ENCODE peak calls at places on chromosomes 16 and 17, in eight cellular contexts. K, S, E, H, N, Z, I and P are unnamed samples.

GRCh38 chr17:79658811-79659207 is 48.0 kb upstream of the RBFOX3 start:
- DNase-seq in S (no peak), Z (no peak), K (no peak), H (peak; percentile 76), E (no peak), I (no peak), N (peak; percentile 50), P (peak; percentile 41)

GRCh38 chr16:15757630-15758251 is 99.1 kb downstream of the MYH11 start:
- DNase-seq in K (no peak), I (peak; percentile 55), E (no peak), H (no peak), N (no peak), S (no peak), Z (no peak), P (no peak)

GRCh38 chr17:60579090-60579489 is 20.9 kb upstream of the PPM1D start:
- DNase-seq in K (no peak), Z (no peak), E (no peak), H (no peak), S (no peak), I (no peak), N (no peak), P (no peak)

GRCh38 chr16:1745181-1745899 is 26.0 kb downstream of the NME3 start:
- DNase-seq in S (no peak), H (no peak), K (no peak), E (no peak), N (no peak), Z (peak; percentile 57), I (no peak), P (no peak)

GRCh38 chr16:75267631-75268264 is 16.3 kb upstream of the BCAR1 start:
- DNase-seq in K (no peak), E (no peak), H (peak; percentile 75), I (no peak), S (peak; percentile 86), N (no peak), Z (peak; percentile 93), P (no peak)

GRCh38 chr17:64077409-64077808 is 52.5 kb downstream of the ERN1 start:
- DNase-seq in N (no peak), I (no peak), H (no peak), E (no peak), Z (peak; percentile 90), S (no peak), K (no peak), P (no peak)

GRCh38 chr17:49730078-49730786 is 22.5 kb upstream of the SLC35B1 start:
- DNase-seq in E (no peak), K (no peak), S (peak; percentile 59), H (no peak), I (no peak), N (no peak), Z (no peak), P (no peak)

GRCh38 chr17:80586464-80587228 is 42.0 kb downstream of the RPTOR start:
- DNase-seq in E (no peak), H (no peak), S (no peak), Z (no peak), I (no peak), N (no peak), K (no peak), P (no peak)

GRCh38 chr17:2712300-2713043 is 908 bp upstream of the CLUH start:
- DNase-seq in I (no peak), S (no peak), Z (no peak), E (no peak), K (no peak), N (no peak), H (no peak), P (no peak)

GRCh38 chr16:19595043-19595767 is 39.7 kb downstream of the VPS35L start:
- DNase-seq in E (no peak), S (no peak), I (no peak), N (no peak), K (no peak), H (peak; percentile 88), Z (peak; percentile 87), P (no peak)

GRCh38 chr16:19588661-19589060 is 33.2 kb downstream of the VPS35L start:
- DNase-seq in H (no peak), I (no peak), S (no peak), K (no peak), N (no peak), E (no peak), Z (no peak), P (no peak)

GRCh38 chr17:66301864-66302741 is at the start of gene PRKCA:
- DNase-seq in H (peak; percentile 83), Z (peak; percentile 85), E (peak; percentile 65), N (no peak), S (peak; percentile 75), I (peak; percentile 68), K (peak; percentile 53), P (no peak)

GRCh38 chr16:4501071-4501478 is 24.9 kb downstream of the HMOX2 start:
- DNase-seq in S (no peak), K (no peak), E (no peak), H (no peak), I (no peak), N (no peak), Z (no peak), P (no peak)

GRCh38 chr17:9071921-9072503 is 50.7 kb downstream of the NTN1 start:
- DNase-seq in H (no peak), N (no peak), S (no peak), Z (no peak), K (no peak), I (no peak), E (no peak), P (no peak)

GRCh38 chr17:50429793-50430192 is 3.8 kb downstream of the ACSF2 start:
- DNase-seq in H (no peak), Z (no peak), S (no peak), N (no peak), I (no peak), K (no peak), E (no peak), P (no peak)

GRCh38 chr16:12617401-12617819 is 186.3 kb downstream of the CPPED1 start:
- DNase-seq in E (no peak), K (peak; percentile 38), N (no peak), S (no peak), H (no peak), I (no peak), Z (no peak), P (no peak)

GRCh38 chr16:16991711-16992110 is 479.0 kb downstream of the XYLT1 start:
- DNase-seq in K (no peak), N (no peak), S (no peak), E (no peak), I (no peak), H (no peak), Z (no peak), P (no peak)

GRCh38 chr17:77738666-77739531 is 219.6 kb upstream of the TNRC6C start:
- DNase-seq in N (no peak), I (no peak), H (no peak), E (no peak), K (no peak), S (peak; percentile 17), Z (no peak), P (no peak)

GRCh38 chr17:75878174-75878998 is at the start of gene TRIM47:
- DNase-seq in K (no peak), I (no peak), S (peak; percentile 78), E (no peak), Z (peak; percentile 52), H (peak; percentile 83), N (no peak), P (no peak)

GRCh38 chr16:88472042-88472441 is 19.0 kb downstream of the ZFPM1 start:
- DNase-seq in N (no peak), K (no peak), H (no peak), S (no peak), E (no peak), I (peak; percentile 14), Z (no peak), P (no peak)

GRCh38 chr17:19508327-19508867 is 25.3 kb upstream of the SLC47A1 start:
- DNase-seq in S (peak; percentile 42), E (peak; percentile 37), N (no peak), I (no peak), Z (no peak), H (no peak), K (peak; percentile 14), P (peak; percentile 22)

GRCh38 chr16:89828870-89829629 is 775 bp downstream of the SPIRE2 start:
- DNase-seq in H (no peak), S (peak; percentile 55), K (no peak), I (no peak), N (no peak), E (no peak), Z (no peak), P (no peak)

GRCh38 chr17:73760186-73760758 is 116.0 kb upstream of the SDK2 start:
- DNase-seq in H (no peak), K (no peak), I (no peak), Z (no peak), E (no peak), S (no peak), N (peak; percentile 63), P (peak; percentile 27)

GRCh38 chr16:1154887-1155331 is 2.0 kb downstream of the CACNA1H start:
- DNase-seq in K (no peak), I (no peak), H (peak; percentile 72), Z (no peak), E (no peak), N (no peak), S (no peak), P (no peak)

GRCh38 chr16:83623091-83623730 is 184.6 kb upstream of the HSBP1 start:
- DNase-seq in K (no peak), S (no peak), E (no peak), I (no peak), Z (no peak), N (no peak), H (no peak), P (no peak)

GRCh38 chr17:44170499-44171201 is at the start of gene ASB16:
- DNase-seq in S (no peak), I (no peak), Z (no peak), K (no peak), H (no peak), N (no peak), E (no peak), P (no peak)

GRCh38 chr17:16935786-16936185 is 36.1 kb downstream of the TNFRSF13B start:
- DNase-seq in Z (no peak), K (no peak), I (no peak), H (no peak), N (no peak), E (no peak), S (no peak), P (no peak)

GRCh38 chr17:2837147-2837561 is 40.9 kb downstream of the RAP1GAP2 start:
- DNase-seq in H (no peak), I (peak; percentile 35), S (no peak), Z (no peak), N (no peak), K (peak; percentile 46), E (peak; percentile 18), P (no peak)